ENCODE peak calls at places on chromosomes 1 and 21, in six cellular contexts. One of them, this sample, is unnamed.

GRCh38 chr1:203870256-203870655 is 8.9 kb downstream of the SNRPE start:
- DNase-seq in AG04449: no peak
- DNase-seq in WTC11: no peak
- DNase-seq in left ventricle myocardium superior: no peak
- DNase-seq in NCI-H2171 treated with DMSO at 0.1 percent for 48 hours: no peak
- DNase-seq in ovary: no peak
- DNase-seq in this sample: no peak

GRCh38 chr1:33118274-33118673 is 37.3 kb downstream of the AZIN2 start:
- DNase-seq in left ventricle myocardium superior: no peak
- DNase-seq in NCI-H2171 treated with DMSO at 0.1 percent for 48 hours: no peak
- DNase-seq in WTC11: no peak
- DNase-seq in AG04449: no peak
- DNase-seq in ovary: no peak
- DNase-seq in this sample: no peak

GRCh38 chr1:201949491-201949890 is 3.1 kb upstream of the LMOD1 start:
- DNase-seq in left ventricle myocardium superior: no peak
- DNase-seq in ovary: no peak
- DNase-seq in WTC11: no peak
- DNase-seq in NCI-H2171 treated with DMSO at 0.1 percent for 48 hours: peak; percentile 33
- DNase-seq in AG04449: no peak
- DNase-seq in this sample: no peak

GRCh38 chr1:56362994-56363770 is 216.2 kb downstream of the PLPP3 start:
- DNase-seq in NCI-H2171 treated with DMSO at 0.1 percent for 48 hours: no peak
- DNase-seq in WTC11: no peak
- DNase-seq in ovary: no peak
- DNase-seq in AG04449: no peak
- DNase-seq in left ventricle myocardium superior: no peak
- DNase-seq in this sample: no peak

GRCh38 chr1:85078903-85079302 is 30.6 kb upstream of the MCOLN3 start:
- DNase-seq in WTC11: no peak
- DNase-seq in left ventricle myocardium superior: no peak
- DNase-seq in NCI-H2171 treated with DMSO at 0.1 percent for 48 hours: peak; percentile 2
- DNase-seq in ovary: no peak
- DNase-seq in AG04449: no peak
- DNase-seq in this sample: no peak

GRCh38 chr1:31699341-31699891 is 4.4 kb downstream of the COL16A1 start:
- DNase-seq in left ventricle myocardium superior: peak; percentile 35
- DNase-seq in ovary: no peak
- DNase-seq in WTC11: no peak
- DNase-seq in AG04449: no peak
- DNase-seq in NCI-H2171 treated with DMSO at 0.1 percent for 48 hours: no peak
- DNase-seq in this sample: no peak

GRCh38 chr1:36814774-36815173 is 219.5 kb downstream of the GRIK3 start:
- DNase-seq in NCI-H2171 treated with DMSO at 0.1 percent for 48 hours: no peak
- DNase-seq in left ventricle myocardium superior: no peak
- DNase-seq in WTC11: no peak
- DNase-seq in ovary: no peak
- DNase-seq in AG04449: no peak
- DNase-seq in this sample: no peak

GRCh38 chr1:32877211-32878110 is 6.7 kb upstream of the FNDC5 start:
- DNase-seq in ovary: peak; percentile 46
- DNase-seq in NCI-H2171 treated with DMSO at 0.1 percent for 48 hours: peak; percentile 56
- DNase-seq in WTC11: no peak
- DNase-seq in left ventricle myocardium superior: peak; percentile 81
- DNase-seq in AG04449: no peak
- DNase-seq in this sample: peak; percentile 77

GRCh38 chr1:41504126-41505035 is 19.9 kb upstream of the EDN2 start:
- DNase-seq in ovary: no peak
- DNase-seq in WTC11: no peak
- DNase-seq in NCI-H2171 treated with DMSO at 0.1 percent for 48 hours: peak; percentile 86
- DNase-seq in AG04449: no peak
- DNase-seq in left ventricle myocardium superior: no peak
- DNase-seq in this sample: no peak

GRCh38 chr21:42465008-42465878 is 30.8 kb downstream of the RSPH1 start:
- DNase-seq in AG04449: no peak
- DNase-seq in WTC11: no peak
- DNase-seq in left ventricle myocardium superior: no peak
- DNase-seq in ovary: no peak
- DNase-seq in NCI-H2171 treated with DMSO at 0.1 percent for 48 hours: no peak
- DNase-seq in this sample: no peak

GRCh38 chr1:236239186-236239585 is 42.6 kb downstream of the ERO1B start:
- DNase-seq in WTC11: no peak
- DNase-seq in ovary: no peak
- DNase-seq in NCI-H2171 treated with DMSO at 0.1 percent for 48 hours: no peak
- DNase-seq in left ventricle myocardium superior: no peak
- DNase-seq in AG04449: no peak
- DNase-seq in this sample: no peak

GRCh38 chr1:53678948-53679825 is 59.8 kb downstream of the GLIS1 start:
- DNase-seq in left ventricle myocardium superior: no peak
- DNase-seq in WTC11: no peak
- DNase-seq in ovary: no peak
- DNase-seq in NCI-H2171 treated with DMSO at 0.1 percent for 48 hours: peak; percentile 73
- DNase-seq in AG04449: no peak
- DNase-seq in this sample: no peak

GRCh38 chr1:8589571-8589970 is 227.9 kb downstream of the RERE start:
- DNase-seq in ovary: no peak
- DNase-seq in NCI-H2171 treated with DMSO at 0.1 percent for 48 hours: no peak
- DNase-seq in left ventricle myocardium superior: no peak
- DNase-seq in WTC11: no peak
- DNase-seq in AG04449: no peak
- DNase-seq in this sample: no peak

GRCh38 chr1:231387770-231388669 is 34.1 kb downstream of the EGLN1 start:
- DNase-seq in AG04449: no peak
- DNase-seq in left ventricle myocardium superior: no peak
- DNase-seq in NCI-H2171 treated with DMSO at 0.1 percent for 48 hours: no peak
- DNase-seq in ovary: no peak
- DNase-seq in WTC11: no peak
- DNase-seq in this sample: no peak

This sample was measured in left cardiac atrium.